ENCODE peak calls at places on chromosomes 7 and 10, in five cellular contexts. One of them, this sample, is unnamed.

GRCh38 chr7:122255454-122255853 is 49.1 kb downstream of the FEZF1 start:
- DNase-seq in GM06990: no peak
- DNase-seq in GM20000: no peak
- DNase-seq in DND-41: no peak
- DNase-seq in GM12865: no peak
- DNase-seq in this sample: no peak

GRCh38 chr7:28711096-28711495 is 247.0 kb downstream of the TRIL start:
- DNase-seq in GM06990: no peak
- DNase-seq in GM20000: no peak
- DNase-seq in DND-41: no peak
- DNase-seq in GM12865: no peak
- DNase-seq in this sample: no peak

GRCh38 chr10:107160866-107161265 is 3.6 kb downstream of the SORCS1 start:
- DNase-seq in GM06990: no peak
- DNase-seq in GM20000: no peak
- DNase-seq in DND-41: no peak
- DNase-seq in GM12865: no peak
- DNase-seq in this sample: no peak

GRCh38 chr10:113007821-113008220 is 57.8 kb downstream of the TCF7L2 start:
- DNase-seq in GM06990: no peak
- DNase-seq in GM20000: no peak
- DNase-seq in DND-41: peak; percentile 53
- DNase-seq in GM12865: no peak
- DNase-seq in this sample: no peak

GRCh38 chr7:16463520-16463919 is 2.0 kb downstream of the SOSTDC1 start:
- DNase-seq in GM06990: no peak
- DNase-seq in GM20000: no peak
- DNase-seq in DND-41: no peak
- DNase-seq in GM12865: no peak
- DNase-seq in this sample: no peak

GRCh38 chr10:104327745-104328635 is 10.3 kb downstream of the ITPRIP start:
- DNase-seq in GM06990: no peak
- DNase-seq in GM20000: no peak
- DNase-seq in DND-41: peak; percentile 35
- DNase-seq in GM12865: no peak
- DNase-seq in this sample: peak; percentile 49

GRCh38 chr10:50619171-50619570 is 4.6 kb downstream of the SGMS1 start:
- DNase-seq in GM06990: no peak
- DNase-seq in GM20000: no peak
- DNase-seq in DND-41: no peak
- DNase-seq in GM12865: no peak
- DNase-seq in this sample: no peak

GRCh38 chr7:17275749-17276671 is 22.4 kb upstream of the AHR start:
- DNase-seq in GM06990: no peak
- DNase-seq in GM20000: no peak
- DNase-seq in DND-41: no peak
- DNase-seq in GM12865: no peak
- DNase-seq in this sample: no peak

GRCh38 chr10:93541402-93542357 is 24.8 kb upstream of the FFAR4 start:
- DNase-seq in GM06990: no peak
- DNase-seq in GM20000: no peak
- DNase-seq in DND-41: no peak
- DNase-seq in GM12865: peak; percentile 17
- DNase-seq in this sample: peak; percentile 66

GRCh38 chr7:27921081-27921836 is 181.3 kb downstream of the TAX1BP1 start:
- DNase-seq in GM06990: peak; percentile 11
- DNase-seq in GM20000: peak; percentile 30
- DNase-seq in DND-41: peak; percentile 55
- DNase-seq in GM12865: peak; percentile 80
- DNase-seq in this sample: no peak

GRCh38 chr7:104962781-104963180 is 51.2 kb upstream of the KMT2E start:
- DNase-seq in GM06990: no peak
- DNase-seq in GM20000: no peak
- DNase-seq in DND-41: no peak
- DNase-seq in GM12865: peak; percentile 51
- DNase-seq in this sample: no peak

GRCh38 chr7:116920359-116920758 is 32.9 kb upstream of the ST7 start:
- DNase-seq in GM06990: no peak
- DNase-seq in GM20000: no peak
- DNase-seq in DND-41: no peak
- DNase-seq in GM12865: no peak
- DNase-seq in this sample: no peak

GRCh38 chr10:131561897-131562296 is 250.4 kb upstream of the TCERG1L start:
- DNase-seq in GM06990: no peak
- DNase-seq in GM20000: no peak
- DNase-seq in DND-41: no peak
- DNase-seq in GM12865: no peak
- DNase-seq in this sample: no peak

GRCh38 chr7:157816086-157816485 is 479.3 kb downstream of the DNAJB6 start:
- DNase-seq in GM06990: no peak
- DNase-seq in GM20000: no peak
- DNase-seq in DND-41: no peak
- DNase-seq in GM12865: no peak
- DNase-seq in this sample: no peak

GRCh38 chr7:50637725-50638643 is 72.8 kb upstream of the DDC start:
- DNase-seq in GM06990: no peak
- DNase-seq in GM20000: no peak
- DNase-seq in DND-41: no peak
- DNase-seq in GM12865: no peak
- DNase-seq in this sample: no peak

GRCh38 chr7:44398953-44399574 is 73.7 kb upstream of the CAMK2B start:
- DNase-seq in GM06990: no peak
- DNase-seq in GM20000: no peak
- DNase-seq in DND-41: no peak
- DNase-seq in GM12865: no peak
- DNase-seq in this sample: no peak

GRCh38 chr10:47378606-47379444 is 5.3 kb downstream of the ZNF488 start:
- DNase-seq in GM06990: no peak
- DNase-seq in GM20000: no peak
- DNase-seq in DND-41: no peak
- DNase-seq in GM12865: no peak
- DNase-seq in this sample: peak; percentile 10

GRCh38 chr10:118745056-118745455 is 9.7 kb downstream of the CACUL1 start:
- DNase-seq in GM06990: no peak
- DNase-seq in GM20000: no peak
- DNase-seq in DND-41: no peak
- DNase-seq in GM12865: no peak
- DNase-seq in this sample: no peak

GRCh38 chr7:74474271-74474865 is 20.7 kb downstream of the GTF2IRD1 start:
- DNase-seq in GM06990: no peak
- DNase-seq in GM20000: no peak
- DNase-seq in DND-41: no peak
- DNase-seq in GM12865: no peak
- DNase-seq in this sample: no peak

GRCh38 chr7:142859411-142859810 is 4.5 kb downstream of the EPHB6 start:
- DNase-seq in GM06990: no peak
- DNase-seq in GM20000: no peak
- DNase-seq in DND-41: no peak
- DNase-seq in GM12865: no peak
- DNase-seq in this sample: no peak

GRCh38 chr10:73810735-73811465 is 498 bp downstream of the NDST2 start:
- DNase-seq in GM06990: peak; percentile 71
- DNase-seq in GM20000: no peak
- DNase-seq in DND-41: peak; percentile 85
- DNase-seq in GM12865: peak; percentile 69
- DNase-seq in this sample: peak; percentile 59

GRCh38 chr10:121459279-121459764 is 138.9 kb downstream of the FGFR2 start:
- DNase-seq in GM06990: no peak
- DNase-seq in GM20000: no peak
- DNase-seq in DND-41: no peak
- DNase-seq in GM12865: no peak
- DNase-seq in this sample: no peak

GRCh38 chr7:90618880-90619279 is 22.8 kb downstream of the CDK14 start:
- DNase-seq in GM06990: no peak
- DNase-seq in GM20000: no peak
- DNase-seq in DND-41: no peak
- DNase-seq in GM12865: no peak
- DNase-seq in this sample: no peak

GRCh38 chr7:130281227-130281626 is 11.7 kb upstream of the CPA4 start:
- DNase-seq in GM06990: no peak
- DNase-seq in GM20000: no peak
- DNase-seq in DND-41: no peak
- DNase-seq in GM12865: no peak
- DNase-seq in this sample: no peak

GRCh38 chr10:12181065-12181775 is 14.5 kb downstream of the NUDT5 start:
- DNase-seq in GM06990: no peak
- DNase-seq in GM20000: peak; percentile 29
- DNase-seq in DND-41: no peak
- DNase-seq in GM12865: peak; percentile 13
- DNase-seq in this sample: no peak

GRCh38 chr7:90988523-90988922 is 275.7 kb upstream of the FZD1 start:
- DNase-seq in GM06990: no peak
- DNase-seq in GM20000: no peak
- DNase-seq in DND-41: no peak
- DNase-seq in GM12865: no peak
- DNase-seq in this sample: no peak

GRCh38 chr7:25239888-25240287 is 11.6 kb upstream of the NPVF start:
- DNase-seq in GM06990: no peak
- DNase-seq in GM20000: no peak
- DNase-seq in DND-41: no peak
- DNase-seq in GM12865: no peak
- DNase-seq in this sample: no peak

GRCh38 chr10:128059915-128060314 is 66.3 kb downstream of the MKI67 start:
- DNase-seq in GM06990: no peak
- DNase-seq in GM20000: no peak
- DNase-seq in DND-41: no peak
- DNase-seq in GM12865: no peak
- DNase-seq in this sample: no peak

GRCh38 chr10:115745943-115746342 is 527.1 kb downstream of the GFRA1 start:
- DNase-seq in GM06990: no peak
- DNase-seq in GM20000: no peak
- DNase-seq in DND-41: no peak
- DNase-seq in GM12865: no peak
- DNase-seq in this sample: no peak

GRCh38 chr10:35421553-35422178 is 85.4 kb downstream of the CCNY start:
- DNase-seq in GM06990: no peak
- DNase-seq in GM20000: no peak
- DNase-seq in DND-41: no peak
- DNase-seq in GM12865: no peak
- DNase-seq in this sample: no peak

GRCh38 chr7:51261117-51261835 is 55.3 kb downstream of the COBL start:
- DNase-seq in GM06990: no peak
- DNase-seq in GM20000: no peak
- DNase-seq in DND-41: no peak
- DNase-seq in GM12865: no peak
- DNase-seq in this sample: no peak

GRCh38 chr10:119401671-119402395 is 140.7 kb downstream of the RGS10 start:
- DNase-seq in GM06990: no peak
- DNase-seq in GM20000: no peak
- DNase-seq in DND-41: no peak
- DNase-seq in GM12865: no peak
- DNase-seq in this sample: no peak

GRCh38 chr7:157830331-157830730 is 493.5 kb downstream of the DNAJB6 start:
- DNase-seq in GM06990: no peak
- DNase-seq in GM20000: no peak
- DNase-seq in DND-41: no peak
- DNase-seq in GM12865: no peak
- DNase-seq in this sample: no peak

GRCh38 chr10:13722747-13723657 is 136.2 kb downstream of the PRPF18 start:
- DNase-seq in GM06990: no peak
- DNase-seq in GM20000: no peak
- DNase-seq in DND-41: no peak
- DNase-seq in GM12865: peak; percentile 63
- DNase-seq in this sample: no peak

GRCh38 chr7:24290004-24290641 is 6.1 kb downstream of the NPY start:
- DNase-seq in GM06990: peak; percentile 49
- DNase-seq in GM20000: peak; percentile 85
- DNase-seq in DND-41: peak; percentile 45
- DNase-seq in GM12865: peak; percentile 89
- DNase-seq in this sample: peak; percentile 66

GRCh38 chr10:103491729-103492364 is 1.7 kb upstream of the NEURL1 start:
- DNase-seq in GM06990: no peak
- DNase-seq in GM20000: no peak
- DNase-seq in DND-41: no peak
- DNase-seq in GM12865: no peak
- DNase-seq in this sample: no peak

DNA sequence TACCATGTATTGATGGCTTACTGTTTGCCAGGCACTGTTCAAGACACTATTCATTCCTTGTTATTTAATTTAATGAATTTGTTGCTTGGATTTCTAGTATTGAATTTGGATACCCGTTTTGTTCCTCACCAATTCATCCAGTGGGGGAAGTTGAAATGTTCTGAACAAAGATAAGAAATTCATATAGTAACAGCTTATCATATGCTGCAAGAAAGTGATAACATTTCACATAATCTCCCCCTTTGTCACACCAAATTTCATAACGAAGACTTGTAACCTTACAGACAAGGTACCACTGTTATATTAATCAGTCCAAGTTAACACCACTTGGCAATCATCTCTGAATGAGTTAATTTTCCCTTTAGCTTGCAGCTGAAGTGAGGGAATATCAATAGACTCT is 42.1 kb downstream of the SCIN start:
- DNase-seq in GM06990: no peak
- DNase-seq in GM20000: no peak
- DNase-seq in DND-41: no peak
- DNase-seq in GM12865: no peak
- DNase-seq in this sample: no peak
- TF ChIP-seq CTCF in GM06990: no peak
- TF ChIP-seq CTCF in GM20000: no peak
- TF ChIP-seq CTCF in DND-41: no peak
- TF ChIP-seq CTCF in GM12865: no peak
- TF ChIP-seq CTCF in this sample: no peak

GRCh38 chr10:133351408-133352318 is 4.5 kb downstream of the PRAP1 start:
- DNase-seq in GM06990: no peak
- DNase-seq in GM20000: no peak
- DNase-seq in DND-41: no peak
- DNase-seq in GM12865: no peak
- DNase-seq in this sample: no peak
- TF ChIP-seq CTCF in GM06990: no peak
- TF ChIP-seq CTCF in GM20000: no peak
- TF ChIP-seq CTCF in DND-41: no peak
- TF ChIP-seq CTCF in GM12865: no peak
- TF ChIP-seq CTCF in this sample: peak; percentile 35

GRCh38 chr10:70331486-70332268 is 47.9 kb upstream of the NPFFR1 start:
- DNase-seq in GM06990: peak; percentile 77
- DNase-seq in GM20000: peak; percentile 72
- DNase-seq in DND-41: no peak
- DNase-seq in GM12865: peak; percentile 88
- DNase-seq in this sample: no peak
- TF ChIP-seq CTCF in GM06990: peak; percentile 36
- TF ChIP-seq CTCF in GM20000: peak; percentile 1
- TF ChIP-seq CTCF in DND-41: no peak
- TF ChIP-seq CTCF in GM12865: peak; percentile 31
- TF ChIP-seq CTCF in this sample: peak; percentile 52

GRCh38 chr7:100827330-100828226 is at the start of gene EPHB4:
- DNase-seq in GM06990: no peak
- DNase-seq in GM20000: peak; percentile 41
- DNase-seq in DND-41: no peak
- DNase-seq in GM12865: no peak
- DNase-seq in this sample: peak; percentile 94
- TF ChIP-seq CTCF in GM06990: peak; percentile 25
- TF ChIP-seq CTCF in GM20000: no peak
- TF ChIP-seq CTCF in DND-41: no peak
- TF ChIP-seq CTCF in GM12865: no peak
- TF ChIP-seq CTCF in this sample: peak; percentile 70